ENCODE peak calls at places on chromosome 18, in eight cellular contexts. O is choroid plexus epithelial cell, B is aorta, R is endothelial cell of umbilical vein, U is HAP-1, D is colonic mucosa, Z is NT2/D1, T is stomach. S is an unnamed sample.

GRCh38 chr18:72868666-72869661 is 1.2 kb upstream of the NETO1 start:
- DNase-seq in U (no peak), R (no peak), Z (no peak), T (no peak), D (no peak), B (no peak), O (no peak), S (no peak)

GRCh38 chr18:3538456-3538855 is 88.5 kb downstream of the TGIF1 start:
- DNase-seq in Z (no peak), D (no peak), B (no peak), U (no peak), T (no peak), R (no peak), O (no peak), S (no peak)

GRCh38 chr18:21820035-21820810 is 79.6 kb downstream of the MIB1 start:
- DNase-seq in B (no peak), U (no peak), T (no peak), O (peak), R (peak), D (no peak), Z (no peak), S (peak)

GRCh38 chr18:48022021-48022420 is 91.6 kb upstream of the SMAD2 start:
- DNase-seq in Z (no peak), R (no peak), B (peak), U (no peak), O (no peak), D (no peak), T (peak), S (no peak)

GRCh38 chr18:78517973-78518372 is 461.6 kb upstream of the SALL3 start:
- DNase-seq in T (peak), D (no peak), R (no peak), O (no peak), Z (no peak), U (no peak), B (no peak), S (no peak)

GRCh38 chr18:8900552-8900951 is 195.2 kb downstream of the MTCL1 start:
- DNase-seq in Z (no peak), T (no peak), B (no peak), R (no peak), O (no peak), D (no peak), U (no peak), S (no peak)

GRCh38 chr18:48310353-48310752 is 98.8 kb downstream of the ZBTB7C start:
- DNase-seq in Z (no peak), O (no peak), U (no peak), R (no peak), B (peak), D (no peak), T (no peak), S (no peak)

GRCh38 chr18:79069792-79070151 is 578 bp downstream of the ATP9B start:
- DNase-seq in Z (no peak), U (no peak), T (no peak), D (no peak), O (no peak), R (peak), B (no peak), S (no peak)

GRCh38 chr18:79942786-79943607 is 8.5 kb downstream of the SLC66A2 start:
- DNase-seq in T (peak), O (peak), B (peak), Z (no peak), U (peak), R (no peak), D (peak), S (peak)

GRCh38 chr18:25282282-25282681 is 69.7 kb downstream of the ZNF521 start:
- DNase-seq in Z (no peak), T (no peak), R (peak), D (peak), B (no peak), U (no peak), O (no peak), S (no peak)

GRCh38 chr18:7950380-7951143 is 383.4 kb downstream of the PTPRM start:
- DNase-seq in Z (no peak), R (peak), T (peak), D (peak), O (peak), B (no peak), U (no peak), S (peak)

GRCh38 chr18:55694291-55694690 is 106.3 kb upstream of the TCF4 start:
- DNase-seq in R (no peak), B (no peak), U (no peak), D (no peak), T (no peak), Z (no peak), O (peak), S (no peak)

GRCh38 chr18:3604626-3605408 is 154.8 kb downstream of the TGIF1 start:
- DNase-seq in B (no peak), O (peak), D (no peak), Z (no peak), U (peak), R (peak), T (no peak), S (peak)

GRCh38 chr18:6207119-6207518 is 207.6 kb downstream of the L3MBTL4 start:
- DNase-seq in T (peak), D (no peak), O (no peak), R (no peak), B (no peak), U (no peak), Z (no peak), S (no peak)

GRCh38 chr18:58168221-58168620 is 124.2 kb downstream of the NEDD4L start:
- DNase-seq in D (no peak), R (no peak), B (no peak), T (no peak), U (no peak), O (no peak), Z (no peak), S (no peak)

GRCh38 chr18:48949051-48949605 is 1.6 kb downstream of the SMAD7 start:
- DNase-seq in U (peak), D (peak), T (peak), R (peak), Z (no peak), B (no peak), O (no peak), S (peak)

GRCh38 chr18:22385718-22386117 is 32.0 kb downstream of the CTAGE1 start:
- DNase-seq in D (no peak), B (no peak), T (no peak), O (peak), R (peak), U (no peak), Z (no peak), S (no peak)

GRCh38 chr18:79488311-79489047 is 92.7 kb downstream of the NFATC1 start:
- DNase-seq in B (peak), O (no peak), Z (no peak), D (no peak), T (no peak), R (no peak), U (no peak), S (no peak)

GRCh38 chr18:10329116-10329515 is 125.3 kb upstream of the APCDD1 start:
- DNase-seq in O (peak), Z (no peak), T (no peak), U (no peak), R (no peak), B (no peak), D (no peak), S (no peak)

GRCh38 chr18:47917923-47918610 is 12.4 kb downstream of the SMAD2 start:
- DNase-seq in T (no peak), B (no peak), R (no peak), O (no peak), U (no peak), Z (peak), D (no peak), S (no peak)

GRCh38 chr18:44598514-44598913 is 82.2 kb upstream of the SETBP1 start:
- DNase-seq in O (no peak), Z (no peak), U (no peak), T (no peak), R (peak), D (no peak), B (no peak), S (no peak)

GRCh38 chr18:59908790-59909189 is 9.0 kb downstream of the PMAIP1 start:
- DNase-seq in Z (no peak), U (no peak), R (no peak), O (peak), D (no peak), T (no peak), B (no peak), S (no peak)

GRCh38 chr18:9475643-9476580 is 599 bp downstream of the RALBP1 start:
- DNase-seq in B (no peak), Z (no peak), D (no peak), R (peak), U (peak), O (peak), T (no peak), S (peak)

DNA sequence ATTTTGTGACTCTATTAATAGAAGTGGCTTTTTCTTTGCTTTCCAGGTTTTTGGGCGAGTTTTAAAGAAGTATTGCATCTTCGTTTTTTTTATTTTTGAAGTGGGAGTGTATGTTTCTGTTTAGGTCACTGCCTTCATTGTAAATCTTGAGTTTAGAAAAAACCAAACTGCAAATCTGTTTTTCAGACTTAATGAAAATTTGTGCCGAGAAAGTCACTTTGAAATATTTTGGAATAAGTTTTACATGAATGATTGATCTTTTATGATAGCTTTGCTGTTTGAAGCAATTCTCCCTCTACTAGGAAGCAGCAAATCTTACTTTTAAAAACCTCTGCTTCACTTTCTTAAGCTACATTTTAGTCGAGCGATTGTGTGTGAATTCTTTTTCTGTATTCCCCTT is 2.2 kb downstream of the SMAD4 start:
- DNase-seq in B (no peak), U (no peak), O (no peak), D (no peak), T (no peak), R (no peak), Z (no peak), S (no peak)
- H3K4me3 ChIP-seq in B (peak), U (peak), O (peak), D (no peak), T (peak), R (no peak), Z (no peak), S (peak)

DNA sequence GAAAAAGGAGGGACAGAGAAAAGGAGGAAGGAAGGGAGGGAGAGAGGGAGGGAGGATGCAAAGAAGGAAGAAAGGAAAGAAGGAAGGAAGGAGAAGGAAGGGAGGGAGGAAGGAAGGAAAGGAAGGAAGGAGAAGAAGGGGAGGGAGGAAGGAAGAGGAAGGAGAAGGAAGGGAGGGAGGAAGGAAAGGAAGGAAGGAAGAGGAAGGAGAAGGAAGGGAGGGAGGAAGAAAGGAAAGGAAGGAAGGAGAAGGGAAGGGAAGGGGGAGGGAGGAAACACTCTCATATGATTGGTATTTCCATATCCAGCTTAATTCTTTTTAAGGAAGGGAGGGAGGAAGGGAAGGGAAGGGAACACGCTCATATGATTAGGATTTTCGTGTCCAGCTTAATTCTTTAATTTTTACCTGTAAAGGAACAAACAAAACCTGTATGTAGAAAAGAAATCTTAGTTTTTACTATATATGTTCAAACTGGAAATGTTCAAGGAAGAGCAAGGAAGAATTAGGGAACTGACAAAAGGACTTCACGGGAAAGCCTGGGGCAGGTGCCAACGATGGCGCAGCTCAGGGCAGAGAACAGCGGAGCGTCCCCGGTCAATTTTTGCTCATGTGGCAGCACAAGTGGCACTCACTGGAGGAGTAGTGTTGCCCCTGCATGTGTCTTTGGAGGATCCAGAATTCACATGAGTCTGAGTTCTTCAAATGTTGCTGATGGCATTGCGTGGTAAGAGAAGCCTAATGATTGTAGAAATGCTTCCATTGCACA is 228.6 kb downstream of the ZNF516 start:
- DNase-seq in R (no peak), D (no peak), T (no peak), Z (no peak), B (no peak), U (no peak), O (no peak), S (no peak)
- H3K4me3 ChIP-seq in R (no peak), D (no peak), T (peak), Z (no peak), B (no peak), U (no peak), O (peak), S (no peak)

GRCh38 chr18:34158881-34159690 is 65.6 kb downstream of the NOL4 start:
- DNase-seq in R (peak), B (peak), O (peak), U (peak), D (peak), Z (peak), T (peak), S (peak)
- H3K4me3 ChIP-seq in R (no peak), B (peak), O (peak), U (peak), D (peak), Z (peak), T (peak), S (no peak)

DNA sequence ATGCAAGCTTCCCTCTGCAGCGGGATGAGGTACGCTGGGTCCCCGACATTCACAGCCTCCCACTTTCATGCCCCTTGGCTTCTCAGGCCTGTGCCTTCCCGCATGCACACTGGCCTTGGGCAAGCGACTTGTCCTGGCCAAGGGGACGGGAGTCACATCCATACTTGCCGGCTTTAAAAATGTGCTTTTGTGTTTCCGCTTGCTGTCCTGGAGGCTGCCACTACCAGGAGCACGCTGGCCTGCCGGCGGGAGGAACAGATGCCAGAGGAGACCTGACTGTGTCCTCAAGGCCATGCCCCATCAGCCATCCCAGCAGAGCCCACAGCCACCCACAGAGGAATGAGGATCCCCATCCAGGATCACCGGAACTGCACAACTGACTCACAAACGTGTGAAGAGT is 36.9 kb upstream of the SMIM21 start:
- DNase-seq in O (no peak), Z (no peak), B (no peak), U (no peak), R (no peak), D (no peak), T (no peak), S (no peak)
- H3K4me3 ChIP-seq in O (no peak), Z (no peak), B (no peak), U (no peak), R (no peak), D (no peak), T (no peak), S (no peak)

GRCh38 chr18:908631-909621 is 4.3 kb downstream of the ADCYAP1 start:
- DNase-seq in B (no peak), O (no peak), U (no peak), T (no peak), Z (no peak), D (no peak), R (no peak), S (no peak)
- H3K4me3 ChIP-seq in B (peak), O (peak), U (no peak), T (peak), Z (peak), D (no peak), R (no peak), S (no peak)